ENCODE peak calls at places on chromosome 6, in ten cellular contexts. X is HCT116, A is GM12878, K is fibroblast of lung, P is GM23248, Z is PC-9, S is MM.1S, W is endothelial cell of umbilical vein, C is hepatocyte, G is mammary epithelial cell. F is an unnamed sample.
A peak's percentile ranks its signal among the peaks of the same experiment; 100 is the strongest.

GRCh38 chr6:130223508-130223907 is 757 bp upstream of the SAMD3 start:
- DNase-seq in X (no peak), A (peak; percentile 65), K (no peak), P (no peak), Z (no peak), S (peak; percentile 15), W (no peak), C (no peak), G (peak; percentile 16), F (no peak)

GRCh38 chr6:160520043-160520904 is 143.8 kb downstream of the LPA start:
- DNase-seq in X (no peak), A (no peak), K (peak; percentile 65), P (peak; percentile 79), Z (peak; percentile 41), S (peak; percentile 52), W (peak; percentile 25), C (peak; percentile 82), G (peak; percentile 1), F (no peak)

GRCh38 chr6:118876814-118877213 is 17.1 kb upstream of the ASF1A start:
- DNase-seq in X (no peak), A (no peak), K (peak; percentile 54), P (peak; percentile 48), Z (no peak), S (no peak), W (no peak), C (no peak), G (no peak), F (no peak)

GRCh38 chr6:128365520-128366160 is 154.8 kb downstream of the PTPRK start:
- DNase-seq in X (no peak), A (no peak), K (no peak), P (no peak), Z (no peak), S (no peak), W (no peak), C (peak; percentile 17), G (no peak), F (no peak)

GRCh38 chr6:33875696-33876095 is 71.9 kb upstream of the MLN start:
- DNase-seq in X (no peak), A (no peak), K (no peak), P (peak; percentile 9), Z (no peak), S (no peak), W (no peak), C (no peak), G (no peak), F (no peak)

GRCh38 chr6:143279385-143279784 is 171.1 kb downstream of the ADAT2 start:
- DNase-seq in X (peak; percentile 13), A (no peak), K (peak; percentile 15), P (peak; percentile 62), Z (peak; percentile 10), S (no peak), W (peak; percentile 24), C (peak; percentile 47), G (peak; percentile 16), F (no peak)

GRCh38 chr6:146878564-146879343 is 280.0 kb downstream of the ADGB start:
- DNase-seq in X (no peak), A (no peak), K (peak; percentile 5), P (no peak), Z (no peak), S (no peak), W (no peak), C (no peak), G (peak; percentile 45), F (no peak)

GRCh38 chr6:15417811-15418210 is 171.9 kb downstream of the JARID2 start:
- DNase-seq in X (no peak), A (no peak), K (peak; percentile 33), P (peak; percentile 44), Z (peak; percentile 73), S (no peak), W (no peak), C (no peak), G (peak; percentile 98), F (no peak)

GRCh38 chr6:167921831-167922230 is 75.6 kb upstream of the KIF25 start:
- DNase-seq in X (no peak), A (no peak), K (no peak), P (no peak), Z (no peak), S (no peak), W (no peak), C (no peak), G (no peak), F (no peak)

GRCh38 chr6:167928111-167928510 is 69.4 kb upstream of the KIF25 start:
- DNase-seq in X (no peak), A (no peak), K (no peak), P (no peak), Z (no peak), S (no peak), W (no peak), C (no peak), G (no peak), F (no peak)

GRCh38 chr6:167925011-167925410 is 72.5 kb upstream of the KIF25 start:
- DNase-seq in X (no peak), A (no peak), K (peak; percentile 9), P (no peak), Z (no peak), S (no peak), W (no peak), C (no peak), G (peak; percentile 88), F (no peak)

GRCh38 chr6:167930300-167930699 is 67.2 kb upstream of the KIF25 start:
- DNase-seq in X (no peak), A (no peak), K (peak; percentile 27), P (peak; percentile 24), Z (no peak), S (no peak), W (no peak), C (no peak), G (no peak), F (no peak)

GRCh38 chr6:167927246-167927645 is 70.2 kb upstream of the KIF25 start:
- DNase-seq in X (no peak), A (no peak), K (no peak), P (no peak), Z (no peak), S (no peak), W (no peak), C (no peak), G (no peak), F (no peak)
- H3K36me3 ChIP-seq in X (peaks cover 9% of the 10 kb centered on the region), A (peaks cover 5% of the 10 kb centered on the region), K (no peaks in the 10 kb centered on the region), P (peaks cover 6% of the 10 kb centered on the region), Z (peaks cover 16% of the 10 kb centered on the region), S (no peaks in the 10 kb centered on the region), W (peaks cover 24% of the 10 kb centered on the region), C (peaks cover 3% of the 10 kb centered on the region), G (peaks cover 20% of the 10 kb centered on the region), F (no peaks in the 10 kb centered on the region)

GRCh38 chr6:72742274-72742673 is 120.4 kb downstream of the KCNQ5 start:
- DNase-seq in X (no peak), A (no peak), K (no peak), P (no peak), Z (no peak), S (no peak), W (no peak), C (no peak), G (no peak), F (no peak)

GRCh38 chr6:72740135-72740534 is 118.3 kb downstream of the KCNQ5 start:
- DNase-seq in X (no peak), A (peak; percentile 90), K (no peak), P (peak; percentile 35), Z (no peak), S (no peak), W (no peak), C (no peak), G (no peak), F (no peak)

GRCh38 chr6:72741083-72741482 is 119.2 kb downstream of the KCNQ5 start:
- DNase-seq in X (no peak), A (no peak), K (no peak), P (no peak), Z (no peak), S (no peak), W (no peak), C (no peak), G (no peak), F (no peak)

GRCh38 chr6:72739368-72739779 is 117.5 kb downstream of the KCNQ5 start:
- DNase-seq in X (no peak), A (peak; percentile 49), K (no peak), P (no peak), Z (no peak), S (no peak), W (no peak), C (no peak), G (no peak), F (no peak)

GRCh38 chr6:72738091-72738490 is 116.2 kb downstream of the KCNQ5 start:
- DNase-seq in X (no peak), A (no peak), K (no peak), P (peak; percentile 22), Z (no peak), S (no peak), W (no peak), C (no peak), G (no peak), F (no peak)
- TF ChIP-seq EZH2 in X (no peak), A (no peak), K (no peak), P (no peak), Z (no peak), S (no peak), W (no peak), C (no peak), G (no peak), F (no peak)

DNA sequence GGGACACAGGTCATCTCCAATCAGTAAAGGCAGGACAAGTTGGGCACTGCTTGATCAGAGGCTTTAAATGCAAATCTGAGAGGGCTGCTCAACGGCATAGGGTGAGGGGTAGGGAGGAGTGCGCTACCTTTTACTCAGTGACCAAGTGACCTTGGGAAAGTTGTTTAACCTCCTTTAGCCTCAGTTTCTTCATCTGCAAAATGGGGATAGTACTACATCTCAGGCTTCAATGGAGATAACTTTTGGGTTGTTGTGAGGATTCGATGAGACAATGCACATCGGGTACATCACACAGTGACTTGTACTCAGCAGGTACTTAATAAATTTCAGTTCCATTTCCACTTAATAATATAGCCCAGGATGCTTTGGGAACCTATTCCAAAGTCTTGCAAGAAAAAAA is 22.6 kb downstream of the MDGA1 start:
- DNase-seq in X (no peak), A (no peak), K (no peak), P (no peak), Z (no peak), S (no peak), W (no peak), C (no peak), G (no peak), F (no peak)
- H3K36me3 ChIP-seq in X (no peaks in the 10 kb centered on the region), A (no peaks in the 10 kb centered on the region), K (no peaks in the 10 kb centered on the region), P (no peaks in the 10 kb centered on the region), Z (no peaks in the 10 kb centered on the region), S (no peaks in the 10 kb centered on the region), W (no peaks in the 10 kb centered on the region), C (no peaks in the 10 kb centered on the region), G (no peaks in the 10 kb centered on the region), F (no peaks in the 10 kb centered on the region)

GRCh38 chr6:882084-882598 is 189.2 kb upstream of the EXOC2 start:
- DNase-seq in X (no peak), A (no peak), K (no peak), P (no peak), Z (no peak), S (no peak), W (no peak), C (no peak), G (no peak), F (no peak)

GRCh38 chr6:872570-873125 is 179.7 kb upstream of the EXOC2 start:
- DNase-seq in X (no peak), A (no peak), K (no peak), P (no peak), Z (no peak), S (no peak), W (no peak), C (no peak), G (no peak), F (no peak)

GRCh38 chr6:875012-875411 is 182.1 kb upstream of the EXOC2 start:
- DNase-seq in X (no peak), A (no peak), K (no peak), P (no peak), Z (no peak), S (no peak), W (no peak), C (no peak), G (no peak), F (no peak)

DNA sequence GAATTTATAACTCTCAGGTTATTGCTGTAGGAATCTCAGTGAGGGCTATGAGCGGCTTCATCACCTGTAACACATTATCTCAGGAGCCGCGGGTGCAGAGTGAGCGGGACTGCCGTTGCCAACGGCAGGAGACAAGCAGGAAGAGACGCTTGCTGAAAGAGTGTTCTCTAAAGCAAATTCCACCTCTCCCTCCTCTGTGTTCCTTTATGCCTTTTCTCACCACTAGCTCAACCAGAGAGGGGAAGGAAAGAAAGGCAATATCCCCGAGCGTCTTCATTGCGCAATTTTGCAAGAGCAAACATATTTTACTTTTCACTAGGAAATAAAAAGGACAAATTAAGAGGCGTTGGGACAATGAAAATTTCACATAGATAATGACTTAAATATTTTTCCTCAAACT is 185.2 kb upstream of the EXOC2 start:
- DNase-seq in X (no peak), A (no peak), K (no peak), P (no peak), Z (no peak), S (no peak), W (no peak), C (no peak), G (no peak), F (no peak)
- TF ChIP-seq EZH2 in X (no peak), A (no peak), K (no peak), P (no peak), Z (no peak), S (no peak), W (no peak), C (no peak), G (no peak), F (no peak)